ENCODE peak calls at places on chromosomes 11 and 22, in six cellular contexts. F, W, X, S, Y and N are unnamed samples.

GRCh38 chr22:17725465-17725800 is 48.8 kb downstream of the BID start:
- DNase-seq in W (no peak), Y (no peak), X (no peak), F (no peak), S (no peak), N (no peak)

GRCh38 chr22:37197451-37198289 is 9.6 kb upstream of the C1QTNF6 start:
- DNase-seq in F (peak), Y (peak), W (peak), X (peak), S (peak), N (peak)

GRCh38 chr22:30866811-30867271 is 101.7 kb downstream of the MORC2 start:
- DNase-seq in Y (peak), S (no peak), W (no peak), F (peak), X (peak), N (no peak)

GRCh38 chr11:17460406-17460805 is 16.2 kb downstream of the ABCC8 start:
- DNase-seq in W (no peak), F (no peak), Y (no peak), X (no peak), S (no peak), N (no peak)

GRCh38 chr11:69353696-69354544 is 60.0 kb downstream of the MYEOV start:
- DNase-seq in W (no peak), S (no peak), Y (no peak), F (no peak), X (no peak), N (peak)

GRCh38 chr11:71473793-71474080 is 20.7 kb downstream of the NADSYN1 start:
- DNase-seq in W (no peak), X (no peak), Y (no peak), F (no peak), S (no peak), N (no peak)

GRCh38 chr11:93841446-93841845 is 9.0 kb downstream of the VSTM5 start:
- DNase-seq in X (no peak), Y (no peak), W (no peak), F (no peak), S (no peak), N (no peak)

GRCh38 chr11:123451183-123451907 is 21.3 kb downstream of the GRAMD1B start:
- DNase-seq in Y (no peak), F (no peak), X (no peak), W (no peak), S (no peak), N (no peak)

GRCh38 chr22:42805016-42805997 is 51.8 kb downstream of the ARFGAP3 start:
- DNase-seq in W (no peak), X (peak), S (peak), F (no peak), Y (peak), N (peak)

GRCh38 chr11:1156506-1157340 is 1.0 kb upstream of the MUC5AC start:
- DNase-seq in Y (peak), W (no peak), F (no peak), S (no peak), X (peak), N (no peak)

GRCh38 chr11:34044664-34045485 is 6.7 kb upstream of the CAPRIN1 start:
- DNase-seq in Y (peak), F (peak), X (no peak), W (peak), S (peak), N (peak)

GRCh38 chr11:61157743-61158142 is 3.5 kb downstream of the VPS37C start:
- DNase-seq in Y (no peak), W (no peak), X (no peak), F (no peak), S (no peak), N (no peak)

GRCh38 chr11:68146010-68146540 is 24.9 kb upstream of the CHKA start:
- DNase-seq in S (peak), Y (peak), X (peak), W (no peak), F (peak), N (no peak)

GRCh38 chr11:35359321-35360058 is 59.9 kb downstream of the SLC1A2 start:
- DNase-seq in S (no peak), Y (no peak), F (no peak), W (peak), X (no peak), N (peak)

GRCh38 chr11:112477152-112477928 is 216.7 kb upstream of the PLET1 start:
- DNase-seq in X (no peak), S (no peak), F (no peak), Y (no peak), W (no peak), N (peak)

GRCh38 chr22:39520874-39521857 is 804 bp downstream of the ATF4 start:
- DNase-seq in Y (peak), W (peak), S (peak), X (peak), F (no peak), N (peak)

GRCh38 chr11:30583505-30584280 is 2.5 kb downstream of the MPPED2 start:
- DNase-seq in F (no peak), Y (peak), S (peak), X (peak), W (no peak), N (no peak)

GRCh38 chr11:297666-298405 is 1.5 kb downstream of the IFITM5 start:
- DNase-seq in X (no peak), F (no peak), W (peak), Y (peak), S (peak), N (no peak)

GRCh38 chr11:61480936-61481335 is 27.6 kb upstream of the LRRC10B start:
- DNase-seq in X (no peak), Y (no peak), W (no peak), S (peak), F (no peak), N (no peak)

GRCh38 chr11:128437137-128437536 is 150.2 kb downstream of the ETS1 start:
- DNase-seq in F (no peak), S (no peak), X (no peak), W (peak), Y (no peak), N (no peak)

GRCh38 chr11:78228467-78228866 is 39.7 kb downstream of the USP35 start:
- DNase-seq in X (no peak), Y (no peak), S (peak), W (peak), F (peak), N (peak)

GRCh38 chr11:76824980-76825725 is 35.6 kb upstream of the ACER3 start:
- DNase-seq in F (no peak), W (peak), X (peak), S (no peak), Y (no peak), N (peak)

GRCh38 chr22:20552450-20552894 is 45.1 kb downstream of the MED15 start:
- DNase-seq in S (peak), Y (no peak), W (peak), F (no peak), X (no peak), N (no peak)

GRCh38 chr11:96551136-96551535 is 161.3 kb downstream of the JRKL start:
- DNase-seq in S (no peak), Y (peak), F (no peak), W (no peak), X (no peak), N (no peak)

GRCh38 chr11:68354181-68354872 is 41.9 kb downstream of the LRP5 start:
- DNase-seq in W (peak), X (peak), F (peak), S (peak), Y (peak), N (peak)

GRCh38 chr22:24418786-24419479 is 8.5 kb upstream of the ADORA2A start:
- DNase-seq in X (no peak), S (no peak), F (no peak), W (no peak), Y (no peak), N (no peak)

GRCh38 chr11:19800162-19800561 is 87.5 kb downstream of the NAV2 start:
- DNase-seq in Y (no peak), X (no peak), W (no peak), F (no peak), S (no peak), N (no peak)

GRCh38 chr11:96744697-96745096 is 354.9 kb downstream of the JRKL start:
- DNase-seq in F (no peak), Y (no peak), W (no peak), X (no peak), S (no peak), N (no peak)

GRCh38 chr11:106917973-106918372 is 100.3 kb downstream of the GUCY1A2 start:
- DNase-seq in Y (no peak), X (no peak), F (no peak), W (peak), S (no peak), N (peak)

GRCh38 chr11:33478111-33478573 is 221.0 kb downstream of the HIPK3 start:
- DNase-seq in W (peak), S (no peak), Y (no peak), X (no peak), F (no peak), N (no peak)

GRCh38 chr11:66068923-66069714 is 953 bp upstream of the PACS1 start:
- DNase-seq in Y (no peak), S (peak), W (peak), X (no peak), F (peak), N (peak)

GRCh38 chr11:14617241-14618027 is 26.2 kb upstream of the PDE3B start:
- DNase-seq in Y (no peak), S (no peak), F (no peak), W (no peak), X (no peak), N (peak)

GRCh38 chr11:45922425-45923082 is at the start of gene LARGE2:
- DNase-seq in S (peak), X (peak), F (peak), Y (peak), W (no peak), N (peak)
- H3K4me3 ChIP-seq in S (peak), X (peak), F (peak), Y (peak), W (no peak), N (peak)

DNA sequence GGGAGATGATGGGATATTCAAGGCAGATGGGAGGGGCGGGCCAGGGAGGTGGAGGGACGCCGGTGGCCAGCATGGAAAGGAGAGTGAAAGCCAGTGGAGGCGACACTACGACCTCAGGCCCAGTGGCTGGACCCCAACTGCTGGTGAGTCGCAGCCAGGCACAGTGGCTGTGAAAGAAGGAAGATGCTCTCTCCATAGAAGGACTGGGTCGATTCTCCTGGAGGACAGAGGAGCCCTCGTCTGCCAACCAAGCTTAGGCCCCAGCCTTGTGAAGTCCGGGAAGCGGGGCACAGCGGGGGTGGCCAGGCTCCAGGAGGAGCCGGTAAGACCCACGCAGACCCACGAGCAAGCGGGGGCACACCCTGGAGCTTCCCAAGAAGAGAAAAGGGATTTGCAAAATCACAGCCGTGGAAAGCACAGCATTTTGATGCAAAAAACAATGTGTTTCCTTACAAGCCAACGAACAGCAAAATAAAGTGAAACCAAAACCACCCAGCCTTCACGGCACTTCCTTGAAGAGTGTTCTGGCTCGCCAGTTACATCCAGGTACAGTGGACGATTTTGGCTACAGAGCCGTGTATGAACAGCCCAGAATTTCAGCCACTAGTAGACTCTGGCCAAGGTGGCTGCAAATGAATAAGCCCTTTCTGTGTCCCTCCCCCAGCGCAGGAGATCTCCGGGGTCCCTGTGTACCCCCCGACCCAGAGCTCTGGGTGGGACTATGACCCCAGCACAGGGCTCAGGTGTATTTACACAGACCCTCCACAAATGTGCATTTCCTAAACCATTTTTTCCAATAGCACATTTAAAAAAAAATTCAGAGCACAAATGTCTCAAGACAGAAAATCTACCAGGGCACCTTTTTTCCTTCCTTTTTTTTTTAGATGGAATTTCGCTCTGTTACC is 96.9 kb downstream of the TRMU start:
- DNase-seq in F (no peak), S (no peak), W (peak), X (no peak), Y (no peak), N (no peak)
- H3K4me3 ChIP-seq in F (no peak), S (no peak), W (no peak), X (peak), Y (peak), N (no peak)

GRCh38 chr11:73187854-73188253 is 30.2 kb upstream of the P2RY2 start:
- DNase-seq in S (no peak), F (no peak), X (peak), W (no peak), Y (no peak), N (peak)

GRCh38 chr11:73189723-73190556 is 28.1 kb upstream of the P2RY2 start:
- DNase-seq in S (no peak), W (no peak), Y (no peak), F (no peak), X (peak), N (no peak)

GRCh38 chr11:73188301-73188700 is 29.8 kb upstream of the P2RY2 start:
- DNase-seq in S (no peak), F (no peak), W (peak), Y (no peak), X (peak), N (no peak)

GRCh38 chr11:73190557-73190885 is 27.6 kb upstream of the P2RY2 start:
- DNase-seq in F (no peak), S (no peak), Y (no peak), X (no peak), W (no peak), N (no peak)

GRCh38 chr11:73189315-73189714 is 28.8 kb upstream of the P2RY2 start:
- DNase-seq in Y (no peak), W (no peak), X (peak), S (peak), F (no peak), N (no peak)
- H3K4me3 ChIP-seq in Y (no peak), W (no peak), X (no peak), S (no peak), F (no peak), N (no peak)

DNA sequence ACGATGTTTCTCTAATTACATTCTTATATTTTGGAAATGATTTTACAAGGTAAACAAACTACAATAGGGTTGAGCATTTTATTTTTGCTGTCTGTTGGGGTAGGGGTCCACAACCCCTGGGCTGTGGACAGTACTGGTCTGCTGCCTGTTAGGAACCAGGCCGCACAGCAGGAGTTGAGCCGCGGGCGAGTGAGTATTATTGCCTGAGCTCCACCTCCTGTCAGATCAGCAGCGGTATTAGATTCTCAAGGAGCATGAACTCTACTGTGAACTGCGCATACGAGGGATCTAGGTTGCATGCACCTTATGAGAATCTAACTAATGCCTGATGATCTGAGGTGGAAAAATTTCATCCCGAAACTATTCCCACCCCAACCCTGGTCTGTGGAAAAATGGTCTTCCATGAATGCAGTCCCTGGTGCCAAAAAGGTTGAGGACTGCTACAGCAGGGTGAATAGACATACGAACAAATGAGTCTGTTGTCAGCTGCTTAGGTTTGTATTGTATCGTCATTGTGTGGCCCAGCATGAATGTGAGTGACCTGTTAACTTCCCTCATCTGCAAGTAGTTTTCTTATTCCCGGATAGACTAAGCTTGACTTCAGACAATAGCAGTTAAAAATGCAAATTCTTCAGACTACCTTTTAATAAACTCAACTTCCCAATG is 29.8 kb downstream of the RNF141 start:
- DNase-seq in W (no peak), S (no peak), X (no peak), F (no peak), Y (no peak), N (no peak)
- H3K4me3 ChIP-seq in W (no peak), S (no peak), X (no peak), F (no peak), Y (no peak), N (no peak)

GRCh38 chr11:119319702-119320592 is 3.0 kb upstream of the MCAM start:
- DNase-seq in S (no peak), X (no peak), F (no peak), W (no peak), Y (no peak), N (no peak)
- H3K4me3 ChIP-seq in S (no peak), X (peak), F (no peak), W (no peak), Y (peak), N (no peak)

GRCh38 chr11:92698742-92699141 is 270.7 kb upstream of the MTNR1B start:
- DNase-seq in W (no peak), X (no peak), Y (no peak), F (no peak), S (no peak), N (no peak)

GRCh38 chr11:92696076-92696475 is 273.4 kb upstream of the MTNR1B start:
- DNase-seq in F (no peak), W (no peak), Y (no peak), S (no peak), X (no peak), N (no peak)

GRCh38 chr11:92693146-92693545 is 276.3 kb upstream of the MTNR1B start:
- DNase-seq in Y (no peak), W (no peak), F (no peak), X (no peak), S (no peak), N (peak)

GRCh38 chr11:92702037-92702436 is 267.4 kb upstream of the MTNR1B start:
- DNase-seq in S (no peak), W (no peak), F (no peak), Y (no peak), X (no peak), N (peak)

GRCh38 chr11:92697461-92698314 is 271.8 kb upstream of the MTNR1B start:
- DNase-seq in F (no peak), Y (no peak), S (no peak), W (peak), X (no peak), N (no peak)
- H3K4me3 ChIP-seq in F (no peak), Y (no peak), S (no peak), W (no peak), X (no peak), N (no peak)

GRCh38 chr22:21660904-21661303 is 4.9 kb upstream of the PPIL2 start:
- DNase-seq in F (no peak), S (no peak), X (no peak), W (no peak), Y (no peak), N (no peak)

GRCh38 chr22:21657361-21658118 is 8.3 kb upstream of the PPIL2 start:
- DNase-seq in X (no peak), Y (peak), F (peak), W (no peak), S (peak), N (peak)

GRCh38 chr22:21652547-21653545 is 10.7 kb downstream of the SDF2L1 start:
- DNase-seq in Y (no peak), F (no peak), X (no peak), W (no peak), S (no peak), N (no peak)

GRCh38 chr22:21659864-21660525 is 5.8 kb upstream of the PPIL2 start:
- DNase-seq in W (no peak), Y (no peak), X (no peak), S (no peak), F (no peak), N (no peak)

GRCh38 chr22:21657020-21657360 is 8.8 kb upstream of the PPIL2 start:
- DNase-seq in F (no peak), S (no peak), W (no peak), X (no peak), Y (no peak), N (no peak)
- H3K4me3 ChIP-seq in F (peak), S (no peak), W (peak), X (peak), Y (peak), N (peak)

DNA sequence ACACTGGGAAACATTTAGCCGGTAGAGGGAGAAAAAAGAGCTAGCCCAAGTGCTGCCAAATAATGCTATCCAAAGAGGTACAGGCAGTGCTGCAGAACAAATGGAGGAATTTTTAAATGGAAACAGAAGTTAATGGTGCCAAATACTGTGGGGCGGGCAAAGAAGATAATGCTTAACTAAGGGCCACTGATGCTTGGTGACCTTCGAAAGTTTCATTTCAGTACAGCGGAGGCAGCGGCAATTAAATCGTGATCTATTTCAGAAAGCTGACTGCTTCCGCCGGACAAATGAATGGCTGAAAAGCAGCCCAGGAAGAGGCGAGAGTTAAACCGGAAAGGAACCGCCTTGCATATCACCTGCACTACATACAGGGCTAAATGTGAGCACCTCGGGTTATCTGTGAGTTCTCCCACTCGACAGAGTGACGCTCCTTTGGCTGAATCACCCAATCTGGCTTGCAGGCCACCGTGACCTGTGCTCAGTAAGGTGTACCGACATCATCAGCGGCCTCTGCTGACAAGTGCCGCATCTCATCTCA is 42.1 kb downstream of the CADM1 start:
- DNase-seq in S (peak), X (no peak), W (no peak), Y (no peak), F (no peak), N (no peak)
- H3K4me3 ChIP-seq in S (no peak), X (no peak), W (no peak), Y (no peak), F (no peak), N (no peak)

DNA sequence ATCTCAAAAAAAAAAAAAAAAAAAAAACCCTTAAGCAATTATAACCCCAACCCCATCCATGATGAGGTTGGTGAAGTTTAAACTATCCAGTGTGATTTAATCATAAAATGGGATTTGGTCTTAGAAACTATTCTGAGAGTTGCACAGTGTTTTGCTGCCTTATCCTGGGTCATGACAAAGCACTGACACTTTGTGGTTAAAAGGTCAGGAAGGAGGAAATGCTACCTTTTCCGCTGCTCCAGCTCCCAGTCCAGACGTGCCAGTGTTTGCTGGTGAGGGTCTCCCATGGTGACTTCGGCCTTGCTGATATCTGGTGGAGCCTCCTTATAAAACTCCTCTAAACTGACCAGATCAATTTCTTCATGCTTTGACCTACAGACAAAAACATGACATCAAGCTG is 14.5 kb downstream of the THOC5 start:
- DNase-seq in F (no peak), W (no peak), X (no peak), Y (no peak), S (no peak), N (no peak)
- H3K4me3 ChIP-seq in F (no peak), W (no peak), X (no peak), Y (no peak), S (no peak), N (no peak)